ENCODE peak calls at places on chromosomes 1 and 21, in nine cellular contexts. G is stomach, N is HCT116, Z is GM12878, A is breast epithelium, R is vagina, U is HepG2, Y is suprapubic skin, F is sigmoid colon. E is an unnamed sample.

GRCh38 chr1:113391643-113392271 is 1.4 kb downstream of the MAGI3 start:
- DNase-seq in R (no peak), U (peak; percentile 31), F (no peak), Z (no peak), A (no peak), G (peak; percentile 27), N (no peak), Y (no peak), E (no peak)

GRCh38 chr1:64675718-64676345 is 69.0 kb upstream of the RAVER2 start:
- DNase-seq in F (no peak), G (no peak), N (no peak), A (no peak), Y (no peak), Z (no peak), U (peak; percentile 3), R (no peak), E (no peak)

GRCh38 chr1:181630838-181631237 is 147.5 kb downstream of the CACNA1E start:
- DNase-seq in F (no peak), A (no peak), R (no peak), U (no peak), G (peak; percentile 91), Y (no peak), N (no peak), Z (no peak), E (peak; percentile 70)

GRCh38 chr1:15701784-15702183 is 17.7 kb downstream of the PLEKHM2 start:
- DNase-seq in Z (no peak), N (no peak), R (no peak), G (no peak), A (no peak), U (no peak), F (no peak), Y (no peak), E (no peak)

GRCh38 chr1:39006287-39006686 is 15.2 kb downstream of the AKIRIN1 start:
- DNase-seq in A (no peak), R (no peak), N (no peak), F (no peak), U (no peak), Z (no peak), Y (no peak), G (no peak), E (no peak)

GRCh38 chr1:163085041-163085903 is 16.1 kb downstream of the RGS4 start:
- DNase-seq in Z (no peak), N (no peak), U (no peak), A (no peak), Y (no peak), R (no peak), F (no peak), G (no peak), E (no peak)

GRCh38 chr21:34762761-34763160 is 94.0 kb downstream of the CLIC6 start:
- DNase-seq in Y (no peak), Z (no peak), N (no peak), R (no peak), A (no peak), U (no peak), G (no peak), F (no peak), E (no peak)

GRCh38 chr1:153534226-153534932 is 1.4 kb downstream of the S100A6 start:
- DNase-seq in A (no peak), N (no peak), F (peak; percentile 79), G (no peak), Z (no peak), Y (peak; percentile 77), U (no peak), R (peak; percentile 89), E (no peak)

GRCh38 chr1:80217377-80217986 is 1211.0 kb upstream of the ADGRL4 start:
- DNase-seq in G (no peak), Z (no peak), A (no peak), Y (no peak), N (peak; percentile 32), U (peak; percentile 1), R (no peak), F (no peak), E (no peak)

GRCh38 chr1:66349277-66349676 is 184.7 kb upstream of the SGIP1 start:
- DNase-seq in F (no peak), U (no peak), Z (no peak), G (no peak), Y (no peak), R (no peak), A (no peak), N (no peak), E (no peak)

GRCh38 chr1:66351474-66351873 is 182.5 kb upstream of the SGIP1 start:
- DNase-seq in Y (no peak), N (no peak), F (no peak), R (no peak), U (no peak), A (no peak), G (no peak), Z (no peak), E (no peak)

GRCh38 chr1:66351913-66352312 is 182.0 kb upstream of the SGIP1 start:
- DNase-seq in Y (no peak), A (no peak), R (no peak), F (no peak), U (no peak), N (no peak), G (no peak), Z (no peak), E (no peak)

GRCh38 chr1:66352783-66353182 is 181.2 kb upstream of the SGIP1 start:
- DNase-seq in Y (no peak), F (no peak), N (no peak), U (no peak), G (no peak), A (no peak), Z (no peak), R (no peak), E (no peak)

DNA sequence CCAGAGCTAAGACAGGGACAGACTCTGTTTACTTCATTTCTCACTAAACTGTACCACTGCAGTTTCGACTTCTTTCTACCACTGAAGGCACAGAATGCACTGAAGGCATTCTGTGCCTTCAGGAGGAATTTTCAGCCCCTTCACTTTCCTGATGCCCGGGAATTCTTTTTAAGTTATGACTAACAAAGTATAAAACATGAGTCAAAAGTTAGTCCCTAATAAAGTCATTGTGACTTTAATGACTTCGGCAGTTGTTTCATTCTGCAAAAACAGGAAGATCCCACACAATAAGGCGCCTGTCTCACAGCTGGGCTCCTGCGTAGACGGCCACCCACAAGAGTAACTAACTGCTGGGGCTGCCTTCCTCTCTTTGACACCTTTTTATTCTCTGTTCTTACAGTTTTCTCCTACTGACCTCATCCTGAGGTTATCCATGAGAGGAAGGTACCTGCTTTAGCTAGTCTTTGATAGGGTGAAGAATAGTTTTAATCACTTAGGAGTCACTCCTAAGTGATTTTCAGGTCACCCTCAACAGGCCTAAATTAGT is 183.9 kb upstream of the SGIP1 start:
- DNase-seq in Z (no peak), A (no peak), F (no peak), U (no peak), N (peak; percentile 95), G (peak; percentile 47), Y (no peak), R (no peak), E (peak; percentile 66)
- TF ChIP-seq POLR2A in Z (peak; percentile 31), A (no peak), F (no peak), U (no peak), N (no peak), G (no peak), Y (no peak), R (no peak), E (no peak)

GRCh38 chr1:203406446-203407045 is 55.6 kb upstream of the FMOD start:
- DNase-seq in R (no peak), U (no peak), G (no peak), N (no peak), A (no peak), F (peak; percentile 91), Z (no peak), Y (peak; percentile 83), E (peak; percentile 46)

GRCh38 chr1:203407301-203407700 is 56.4 kb upstream of the FMOD start:
- DNase-seq in Y (no peak), F (no peak), R (no peak), G (no peak), Z (no peak), A (no peak), U (no peak), N (no peak), E (no peak)

GRCh38 chr1:203405703-203406430 is 54.9 kb upstream of the FMOD start:
- DNase-seq in Y (no peak), U (no peak), A (no peak), G (no peak), Z (no peak), R (no peak), F (peak; percentile 79), N (no peak), E (no peak)

GRCh38 chr1:203410117-203410900 is 59.4 kb upstream of the FMOD start:
- DNase-seq in G (no peak), F (no peak), Y (no peak), Z (no peak), R (no peak), N (no peak), A (no peak), U (no peak), E (no peak)

GRCh38 chr1:203408485-203409229 is 57.7 kb upstream of the FMOD start:
- DNase-seq in G (peak; percentile 60), N (no peak), R (no peak), Y (peak; percentile 93), Z (no peak), U (no peak), F (peak; percentile 97), A (peak; percentile 75), E (peak; percentile 52)
- TF ChIP-seq POLR2AphosphoS5 in G (peak; percentile 52), N (no peak), R (peak; percentile 85), Y (no peak), Z (no peak), U (no peak), F (peak; percentile 92), A (peak; percentile 91), E (peak; percentile 54)

GRCh38 chr1:45584351-45585109 is 689 bp downstream of the NASP start:
- DNase-seq in Y (peak; percentile 93), A (peak; percentile 91), U (peak; percentile 85), G (peak; percentile 89), F (peak; percentile 92), R (no peak), N (peak; percentile 72), Z (peak; percentile 51), E (peak; percentile 96)
- TF ChIP-seq POLR2A in Y (peak; percentile 33), A (no peak), U (no peak), G (no peak), F (no peak), R (no peak), N (no peak), Z (peak; percentile 17), E (no peak)

GRCh38 chr1:6185151-6185550 is 5.0 kb upstream of the CHD5 start:
- DNase-seq in N (no peak), R (no peak), Y (no peak), A (no peak), G (no peak), F (no peak), U (no peak), Z (no peak), E (no peak)

GRCh38 chr1:6181347-6181770 is 1.2 kb upstream of the CHD5 start:
- DNase-seq in U (no peak), G (no peak), R (no peak), Z (no peak), A (no peak), Y (no peak), F (no peak), N (no peak), E (no peak)

GRCh38 chr1:6183520-6183989 is 3.4 kb upstream of the CHD5 start:
- DNase-seq in Y (no peak), N (no peak), Z (no peak), A (no peak), R (no peak), G (no peak), U (no peak), F (no peak), E (no peak)

GRCh38 chr1:6185635-6186382 is 5.7 kb upstream of the CHD5 start:
- DNase-seq in Z (no peak), Y (no peak), R (no peak), U (peak; percentile 48), A (no peak), N (no peak), F (no peak), G (no peak), E (no peak)

GRCh38 chr1:6184083-6184783 is 4.1 kb upstream of the CHD5 start:
- DNase-seq in G (no peak), R (no peak), F (no peak), A (no peak), U (no peak), Z (no peak), Y (no peak), N (no peak), E (no peak)
- TF ChIP-seq POLR2AphosphoS5 in G (no peak), R (no peak), F (no peak), A (no peak), U (peak; percentile 14), Z (peak; percentile 43), Y (no peak), N (no peak), E (no peak)

E was measured in upper lobe of left lung.